ENCODE peak calls at places on chromosomes 12 and 14, in seven cellular contexts. Y is AG08396; S is non-pigmented ciliary epithelial cell; C is NCI-H446; R is left colon; I is thoracic aorta; O is stimulated activated CD8-positive, alpha-beta memory T cell treated with anti-CD3 and anti-CD28 coated beads, Interleukin-7, amount 100 ng/mL, for 4 hours. U is an unnamed sample.

GRCh38 chr14:73896521-73896920 is 9.9 kb downstream of the ZNF410 start:
- DNase-seq in Y (peak), S (no peak), C (no peak), R (no peak), I (no peak), O (no peak), U (no peak)

GRCh38 chr12:18461738-18462137 is 200.4 kb downstream of the PIK3C2G start:
- DNase-seq in Y (no peak), S (no peak), C (peak), R (no peak), I (no peak), O (no peak), U (no peak)

GRCh38 chr12:5718073-5718472 is 227.0 kb downstream of the ANO2 start:
- DNase-seq in Y (no peak), S (no peak), C (no peak), R (no peak), I (no peak), O (no peak), U (no peak)

GRCh38 chr12:41795066-41795465 is 349.6 kb downstream of the GXYLT1 start:
- DNase-seq in Y (no peak), S (no peak), C (peak), R (no peak), I (no peak), O (no peak), U (no peak)

GRCh38 chr12:66115083-66115600 is 15.4 kb downstream of the LLPH start:
- DNase-seq in Y (no peak), S (no peak), C (no peak), R (no peak), I (no peak), O (no peak), U (no peak)

GRCh38 chr14:65424531-65424930 is 12.0 kb downstream of the FUT8 start:
- DNase-seq in Y (no peak), S (no peak), C (no peak), R (no peak), I (no peak), O (no peak), U (no peak)

GRCh38 chr12:70609739-70610491 is 27.3 kb downstream of the PTPRB start:
- DNase-seq in Y (peak), S (no peak), C (peak), R (peak), I (no peak), O (peak), U (no peak)

GRCh38 chr12:67269632-67270578 is 747 bp downstream of the CAND1 start:
- DNase-seq in Y (peak), S (no peak), C (peak), R (peak), I (no peak), O (peak), U (peak)

GRCh38 chr12:52895726-52896189 is 9.1 kb downstream of the KRT8 start:
- DNase-seq in Y (no peak), S (no peak), C (no peak), R (no peak), I (no peak), O (no peak), U (no peak)

GRCh38 chr14:64504897-64505771 is 564 bp downstream of the ZBTB1 start:
- DNase-seq in Y (peak), S (peak), C (peak), R (peak), I (peak), O (peak), U (peak)

GRCh38 chr14:63088865-63089264 is 43.6 kb upstream of the KCNH5 start:
- DNase-seq in Y (no peak), S (no peak), C (no peak), R (no peak), I (no peak), O (no peak), U (no peak)